ENCODE peak calls at places on chromosomes 7 and 10, in ten cellular contexts. One of them, this sample, is unnamed.

GRCh38 chr7:42790196-42790595 is 121.7 kb downstream of the C7orf25 start:
- DNase-seq in DND-41: no peak
- DNase-seq in cardiac fibroblast: peak
- DNase-seq in GM23338: no peak
- DNase-seq in AG04450: no peak
- DNase-seq in breast epithelium: no peak
- DNase-seq in prostate gland: no peak
- DNase-seq in spleen: no peak
- DNase-seq in dorsolateral prefrontal cortex: no peak
- DNase-seq in thoracic aorta: no peak
- DNase-seq in this sample: no peak

GRCh38 chr7:105268056-105268455 is 120.7 kb downstream of the SRPK2 start:
- DNase-seq in DND-41: no peak
- DNase-seq in cardiac fibroblast: peak
- DNase-seq in GM23338: no peak
- DNase-seq in AG04450: peak
- DNase-seq in breast epithelium: no peak
- DNase-seq in prostate gland: no peak
- DNase-seq in spleen: no peak
- DNase-seq in dorsolateral prefrontal cortex: no peak
- DNase-seq in thoracic aorta: no peak
- DNase-seq in this sample: no peak

GRCh38 chr7:51138121-51139085 is 178.2 kb downstream of the COBL start:
- DNase-seq in DND-41: no peak
- DNase-seq in cardiac fibroblast: no peak
- DNase-seq in GM23338: no peak
- DNase-seq in AG04450: no peak
- DNase-seq in breast epithelium: no peak
- DNase-seq in prostate gland: no peak
- DNase-seq in spleen: no peak
- DNase-seq in dorsolateral prefrontal cortex: no peak
- DNase-seq in thoracic aorta: no peak
- DNase-seq in this sample: no peak

GRCh38 chr10:66836057-66836456 is 89.8 kb upstream of the LRRTM3 start:
- DNase-seq in DND-41: no peak
- DNase-seq in cardiac fibroblast: peak
- DNase-seq in GM23338: no peak
- DNase-seq in AG04450: peak
- DNase-seq in breast epithelium: no peak
- DNase-seq in prostate gland: no peak
- DNase-seq in spleen: no peak
- DNase-seq in dorsolateral prefrontal cortex: no peak
- DNase-seq in thoracic aorta: no peak
- DNase-seq in this sample: no peak

GRCh38 chr10:89785095-89785494 is 83.7 kb downstream of the KIF20B start:
- DNase-seq in DND-41: peak
- DNase-seq in cardiac fibroblast: no peak
- DNase-seq in GM23338: peak
- DNase-seq in AG04450: no peak
- DNase-seq in breast epithelium: no peak
- DNase-seq in prostate gland: no peak
- DNase-seq in spleen: no peak
- DNase-seq in dorsolateral prefrontal cortex: no peak
- DNase-seq in thoracic aorta: no peak
- DNase-seq in this sample: no peak

GRCh38 chr10:79063071-79063491 is 5.7 kb upstream of the ZMIZ1 start:
- DNase-seq in DND-41: no peak
- DNase-seq in cardiac fibroblast: no peak
- DNase-seq in GM23338: no peak
- DNase-seq in AG04450: no peak
- DNase-seq in breast epithelium: no peak
- DNase-seq in prostate gland: no peak
- DNase-seq in spleen: peak
- DNase-seq in dorsolateral prefrontal cortex: no peak
- DNase-seq in thoracic aorta: no peak
- DNase-seq in this sample: no peak

GRCh38 chr10:88090568-88091214 is 227.3 kb downstream of the PTEN start:
- DNase-seq in DND-41: peak
- DNase-seq in cardiac fibroblast: no peak
- DNase-seq in GM23338: no peak
- DNase-seq in AG04450: no peak
- DNase-seq in breast epithelium: no peak
- DNase-seq in prostate gland: no peak
- DNase-seq in spleen: no peak
- DNase-seq in dorsolateral prefrontal cortex: no peak
- DNase-seq in thoracic aorta: no peak
- DNase-seq in this sample: no peak

GRCh38 chr7:151038951-151039849 is 9.1 kb upstream of the ASIC3 start:
- DNase-seq in DND-41: no peak
- DNase-seq in cardiac fibroblast: peak
- DNase-seq in GM23338: no peak
- DNase-seq in AG04450: no peak
- DNase-seq in breast epithelium: no peak
- DNase-seq in prostate gland: no peak
- DNase-seq in spleen: no peak
- DNase-seq in dorsolateral prefrontal cortex: no peak
- DNase-seq in thoracic aorta: peak
- DNase-seq in this sample: peak

GRCh38 chr10:62581351-62581750 is 207.2 kb downstream of the ZNF365 start:
- DNase-seq in DND-41: no peak
- DNase-seq in cardiac fibroblast: no peak
- DNase-seq in GM23338: no peak
- DNase-seq in AG04450: no peak
- DNase-seq in breast epithelium: no peak
- DNase-seq in prostate gland: no peak
- DNase-seq in spleen: no peak
- DNase-seq in dorsolateral prefrontal cortex: no peak
- DNase-seq in thoracic aorta: no peak
- DNase-seq in this sample: no peak

GRCh38 chr10:34864156-34865075 is 49.3 kb upstream of the PARD3 start:
- DNase-seq in DND-41: no peak
- DNase-seq in cardiac fibroblast: peak
- DNase-seq in GM23338: no peak
- DNase-seq in AG04450: no peak
- DNase-seq in breast epithelium: no peak
- DNase-seq in prostate gland: no peak
- DNase-seq in spleen: no peak
- DNase-seq in dorsolateral prefrontal cortex: no peak
- DNase-seq in thoracic aorta: no peak
- DNase-seq in this sample: no peak

DNA sequence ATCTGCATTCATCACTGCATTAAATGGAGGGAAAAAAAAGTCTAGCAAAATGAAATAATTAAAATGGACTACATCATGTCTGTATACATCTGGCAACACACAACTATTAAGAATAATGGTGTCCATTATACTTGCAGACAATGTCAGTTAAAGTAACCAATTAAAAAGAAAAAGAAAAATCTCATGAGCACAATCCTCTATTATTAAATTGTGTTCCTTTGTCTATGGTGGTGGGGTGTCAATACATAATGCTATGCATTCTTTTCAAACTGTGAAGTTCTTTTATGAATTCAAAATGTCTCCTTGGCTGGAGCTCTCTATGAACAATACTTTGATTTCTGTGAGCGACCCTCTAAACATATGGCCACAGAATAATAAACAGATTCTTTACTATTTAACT is 63.5 kb downstream of the NRP1 start:
- DNase-seq in DND-41: no peak
- DNase-seq in cardiac fibroblast: no peak
- DNase-seq in GM23338: no peak
- DNase-seq in AG04450: no peak
- DNase-seq in breast epithelium: no peak
- DNase-seq in prostate gland: no peak
- DNase-seq in spleen: no peak
- DNase-seq in dorsolateral prefrontal cortex: no peak
- DNase-seq in thoracic aorta: no peak
- DNase-seq in this sample: no peak
- H3K4me3 ChIP-seq in DND-41: no peak
- H3K4me3 ChIP-seq in cardiac fibroblast: no peak
- H3K4me3 ChIP-seq in GM23338: no peak
- H3K4me3 ChIP-seq in AG04450: no peak
- H3K4me3 ChIP-seq in breast epithelium: no peak
- H3K4me3 ChIP-seq in prostate gland: no peak
- H3K4me3 ChIP-seq in spleen: no peak
- H3K4me3 ChIP-seq in dorsolateral prefrontal cortex: no peak
- H3K4me3 ChIP-seq in thoracic aorta: no peak
- H3K4me3 ChIP-seq in this sample: no peak

DNA sequence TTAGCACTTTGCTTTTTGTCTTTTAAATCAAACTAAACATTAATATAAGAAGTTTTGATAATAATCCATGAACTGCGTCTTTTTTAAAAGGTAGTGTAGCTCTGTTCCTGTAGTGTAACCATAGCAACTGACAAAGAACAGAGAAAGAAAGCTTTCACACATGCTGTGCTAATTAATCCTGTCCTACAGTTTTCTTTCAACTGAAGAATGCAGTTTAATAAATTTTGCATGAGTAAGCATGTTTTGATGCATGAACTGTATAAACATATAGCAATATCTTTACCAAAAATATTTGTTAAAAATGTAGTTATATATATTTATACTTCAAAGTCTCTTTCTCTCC is 311.6 kb upstream of the FZD1 start:
- DNase-seq in DND-41: no peak
- DNase-seq in cardiac fibroblast: no peak
- DNase-seq in GM23338: peak
- DNase-seq in AG04450: no peak
- DNase-seq in breast epithelium: no peak
- DNase-seq in prostate gland: no peak
- DNase-seq in spleen: no peak
- DNase-seq in dorsolateral prefrontal cortex: no peak
- DNase-seq in thoracic aorta: no peak
- DNase-seq in this sample: no peak
- H3K4me3 ChIP-seq in DND-41: no peak
- H3K4me3 ChIP-seq in cardiac fibroblast: no peak
- H3K4me3 ChIP-seq in GM23338: no peak
- H3K4me3 ChIP-seq in AG04450: no peak
- H3K4me3 ChIP-seq in breast epithelium: no peak
- H3K4me3 ChIP-seq in prostate gland: no peak
- H3K4me3 ChIP-seq in spleen: no peak
- H3K4me3 ChIP-seq in dorsolateral prefrontal cortex: no peak
- H3K4me3 ChIP-seq in thoracic aorta: no peak
- H3K4me3 ChIP-seq in this sample: no peak

GRCh38 chr7:21429021-21429420 is 1.1 kb downstream of the SP4 start:
- DNase-seq in DND-41: no peak
- DNase-seq in cardiac fibroblast: no peak
- DNase-seq in GM23338: no peak
- DNase-seq in AG04450: no peak
- DNase-seq in breast epithelium: no peak
- DNase-seq in prostate gland: no peak
- DNase-seq in spleen: no peak
- DNase-seq in dorsolateral prefrontal cortex: no peak
- DNase-seq in thoracic aorta: no peak
- DNase-seq in this sample: no peak
- H3K4me3 ChIP-seq in DND-41: peak
- H3K4me3 ChIP-seq in cardiac fibroblast: peak
- H3K4me3 ChIP-seq in GM23338: peak
- H3K4me3 ChIP-seq in AG04450: peak
- H3K4me3 ChIP-seq in breast epithelium: peak
- H3K4me3 ChIP-seq in prostate gland: peak
- H3K4me3 ChIP-seq in spleen: peak
- H3K4me3 ChIP-seq in dorsolateral prefrontal cortex: peak
- H3K4me3 ChIP-seq in thoracic aorta: peak
- H3K4me3 ChIP-seq in this sample: peak

GRCh38 chr7:2568521-2569223 is 9.9 kb downstream of the IQCE start:
- DNase-seq in DND-41: no peak
- DNase-seq in cardiac fibroblast: no peak
- DNase-seq in GM23338: no peak
- DNase-seq in AG04450: no peak
- DNase-seq in breast epithelium: no peak
- DNase-seq in prostate gland: no peak
- DNase-seq in spleen: no peak
- DNase-seq in dorsolateral prefrontal cortex: no peak
- DNase-seq in thoracic aorta: no peak
- DNase-seq in this sample: no peak

GRCh38 chr7:2566348-2566889 is 7.6 kb downstream of the IQCE start:
- DNase-seq in DND-41: no peak
- DNase-seq in cardiac fibroblast: peak
- DNase-seq in GM23338: no peak
- DNase-seq in AG04450: no peak
- DNase-seq in breast epithelium: no peak
- DNase-seq in prostate gland: no peak
- DNase-seq in spleen: peak
- DNase-seq in dorsolateral prefrontal cortex: no peak
- DNase-seq in thoracic aorta: no peak
- DNase-seq in this sample: no peak

GRCh38 chr7:2569421-2569820 is 10.6 kb downstream of the IQCE start:
- DNase-seq in DND-41: no peak
- DNase-seq in cardiac fibroblast: no peak
- DNase-seq in GM23338: no peak
- DNase-seq in AG04450: no peak
- DNase-seq in breast epithelium: no peak
- DNase-seq in prostate gland: no peak
- DNase-seq in spleen: peak
- DNase-seq in dorsolateral prefrontal cortex: no peak
- DNase-seq in thoracic aorta: no peak
- DNase-seq in this sample: no peak

GRCh38 chr7:2566890-2567662 is 8.3 kb downstream of the IQCE start:
- DNase-seq in DND-41: no peak
- DNase-seq in cardiac fibroblast: no peak
- DNase-seq in GM23338: no peak
- DNase-seq in AG04450: peak
- DNase-seq in breast epithelium: no peak
- DNase-seq in prostate gland: no peak
- DNase-seq in spleen: peak
- DNase-seq in dorsolateral prefrontal cortex: peak
- DNase-seq in thoracic aorta: no peak
- DNase-seq in this sample: no peak

DNA sequence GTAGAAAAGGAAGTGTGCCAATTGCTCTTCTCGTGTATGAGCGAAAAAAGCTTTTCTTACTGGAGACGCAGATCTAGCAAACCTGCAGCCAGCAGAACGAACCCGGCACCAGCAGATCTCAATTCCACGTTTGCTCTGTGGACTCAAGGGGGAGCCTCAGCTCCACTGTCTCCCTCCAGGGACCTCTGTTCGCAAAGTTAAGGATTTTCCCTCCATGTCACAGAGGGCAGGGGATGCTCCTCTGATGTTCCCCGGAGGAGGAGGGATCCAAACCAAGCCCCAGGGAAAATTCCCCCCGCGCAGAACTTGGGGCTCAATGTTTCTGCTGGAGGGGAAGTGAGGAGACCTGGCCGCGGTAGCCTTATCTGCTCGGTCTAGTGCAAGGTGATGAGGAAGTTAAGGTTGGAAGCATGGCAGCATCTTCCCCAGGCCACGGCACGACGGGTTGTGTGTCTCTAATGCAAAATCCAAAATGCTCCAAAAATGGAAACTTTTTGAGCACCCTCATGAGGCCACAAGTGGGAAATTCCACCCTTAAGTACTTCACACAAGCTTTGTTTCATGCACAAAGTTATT is 9.0 kb downstream of the IQCE start:
- DNase-seq in DND-41: no peak
- DNase-seq in cardiac fibroblast: peak
- DNase-seq in GM23338: peak
- DNase-seq in AG04450: no peak
- DNase-seq in breast epithelium: no peak
- DNase-seq in prostate gland: no peak
- DNase-seq in spleen: no peak
- DNase-seq in dorsolateral prefrontal cortex: peak
- DNase-seq in thoracic aorta: no peak
- DNase-seq in this sample: no peak
- H3K4me3 ChIP-seq in DND-41: no peak
- H3K4me3 ChIP-seq in cardiac fibroblast: no peak
- H3K4me3 ChIP-seq in GM23338: no peak
- H3K4me3 ChIP-seq in AG04450: no peak
- H3K4me3 ChIP-seq in breast epithelium: no peak
- H3K4me3 ChIP-seq in prostate gland: no peak
- H3K4me3 ChIP-seq in spleen: no peak
- H3K4me3 ChIP-seq in dorsolateral prefrontal cortex: no peak
- H3K4me3 ChIP-seq in thoracic aorta: no peak
- H3K4me3 ChIP-seq in this sample: no peak

GRCh38 chr10:68828833-68829232 is 1.5 kb downstream of the STOX1 start:
- DNase-seq in DND-41: no peak
- DNase-seq in cardiac fibroblast: no peak
- DNase-seq in GM23338: peak
- DNase-seq in AG04450: no peak
- DNase-seq in breast epithelium: no peak
- DNase-seq in prostate gland: no peak
- DNase-seq in spleen: peak
- DNase-seq in dorsolateral prefrontal cortex: no peak
- DNase-seq in thoracic aorta: no peak
- DNase-seq in this sample: no peak
- H3K4me3 ChIP-seq in DND-41: no peak
- H3K4me3 ChIP-seq in cardiac fibroblast: no peak
- H3K4me3 ChIP-seq in GM23338: peak
- H3K4me3 ChIP-seq in AG04450: no peak
- H3K4me3 ChIP-seq in breast epithelium: no peak
- H3K4me3 ChIP-seq in prostate gland: no peak
- H3K4me3 ChIP-seq in spleen: no peak
- H3K4me3 ChIP-seq in dorsolateral prefrontal cortex: peak
- H3K4me3 ChIP-seq in thoracic aorta: no peak
- H3K4me3 ChIP-seq in this sample: no peak